ENCODE peak calls at places on chromosome 16, in nine cellular contexts. E is stromal cell of bone marrow; X is GM03348; F is CD4-positive, alpha-beta memory T cell; V is left cardiac atrium; W is fibroblast of mammary gland; B is activated effector memory CD4-positive, alpha-beta T cell treated with anti-CD3 and anti-CD28 coated beads, Interleukin-2, amount 50 U/mL, for 16 hours; Z is fibroblast of pulmonary artery; O is iris pigment epithelial cell. Y is an unnamed sample.

GRCh38 chr16:27767971-27768591 is 218.1 kb downstream of the KATNIP start:
- DNase-seq in W (no peak), B (no peak), Z (no peak), O (no peak), V (no peak), E (no peak), X (no peak), F (no peak), Y (no peak)

GRCh38 chr16:73066321-73066926 is 18.5 kb upstream of the ZFHX3 start:
- DNase-seq in W (no peak), E (no peak), V (no peak), F (no peak), X (no peak), B (no peak), Z (no peak), O (no peak), Y (no peak)

GRCh38 chr16:79598341-79599181 is 2.0 kb downstream of the MAF start:
- DNase-seq in B (peak), W (peak), F (peak), V (peak), X (peak), O (peak), Z (peak), E (no peak), Y (no peak)

GRCh38 chr16:67000384-67001158 is 12.2 kb downstream of the CES4A start:
- DNase-seq in V (peak), F (peak), W (no peak), X (peak), E (no peak), O (peak), B (peak), Z (peak), Y (peak)

GRCh38 chr16:27476240-27476639 is 73.5 kb downstream of the GTF3C1 start:
- DNase-seq in Z (no peak), V (no peak), F (no peak), B (no peak), W (no peak), E (no peak), O (no peak), X (no peak), Y (no peak)

GRCh38 chr16:75591001-75591852 is 25.0 kb downstream of the GABARAPL2 start:
- DNase-seq in O (peak), E (peak), B (no peak), Z (peak), V (peak), X (peak), F (no peak), W (peak), Y (peak)

GRCh38 chr16:951660-952301 is 19.0 kb downstream of the LMF1 start:
- DNase-seq in V (no peak), Z (no peak), B (no peak), E (no peak), O (no peak), F (no peak), X (no peak), W (peak), Y (no peak)

GRCh38 chr16:49458656-49459445 is 85.2 kb downstream of the C16orf78 start:
- DNase-seq in B (peak), Z (no peak), F (no peak), O (no peak), E (no peak), W (no peak), V (no peak), X (no peak), Y (no peak)

GRCh38 chr16:79261461-79261860 is 339.1 kb downstream of the MAF start:
- DNase-seq in O (no peak), E (no peak), Z (no peak), B (peak), W (no peak), F (peak), V (peak), X (no peak), Y (no peak)

GRCh38 chr16:64621616-64622015 is 500.2 kb downstream of the CDH11 start:
- DNase-seq in E (peak), V (no peak), X (peak), O (no peak), B (no peak), W (peak), F (no peak), Z (no peak), Y (no peak)

GRCh38 chr16:71514476-71514875 is 11.8 kb upstream of the CHST4 start:
- DNase-seq in X (no peak), V (no peak), E (no peak), O (no peak), W (no peak), Z (no peak), B (no peak), F (no peak), Y (no peak)

GRCh38 chr16:19102187-19102872 is 11.4 kb upstream of the ITPRIPL2 start:
- DNase-seq in W (no peak), O (no peak), E (no peak), F (no peak), X (no peak), V (no peak), B (no peak), Z (no peak), Y (no peak)

GRCh38 chr16:4319454-4319853 is 3.6 kb downstream of the GLIS2 start:
- DNase-seq in X (peak), O (no peak), B (peak), F (peak), Z (no peak), W (peak), V (peak), E (no peak), Y (no peak)

GRCh38 chr16:73172621-73173312 is 124.8 kb upstream of the ZFHX3 start:
- DNase-seq in W (peak), E (peak), O (peak), F (no peak), X (peak), Z (peak), V (peak), B (no peak), Y (peak)

GRCh38 chr16:77531741-77532140 is 96.9 kb upstream of the ADAMTS18 start:
- DNase-seq in F (no peak), W (peak), V (no peak), E (peak), X (peak), O (peak), B (no peak), Z (peak), Y (no peak)

GRCh38 chr16:72021043-72021442 is 12.5 kb downstream of the DHODH start:
- DNase-seq in O (no peak), W (no peak), B (peak), X (no peak), E (no peak), V (no peak), F (no peak), Z (no peak), Y (peak)

GRCh38 chr16:84559311-84559932 is 55.0 kb upstream of the MEAK7 start:
- DNase-seq in Z (no peak), V (no peak), E (no peak), X (no peak), B (no peak), O (no peak), F (no peak), W (no peak), Y (no peak)

GRCh38 chr16:30369938-30370443 is 303 bp downstream of the TBC1D10B start:
- DNase-seq in X (no peak), F (no peak), O (no peak), E (no peak), W (no peak), Z (no peak), V (no peak), B (no peak), Y (no peak)

GRCh38 chr16:78659216-78659615 is 559.8 kb downstream of the WWOX start:
- DNase-seq in B (no peak), O (no peak), E (no peak), V (no peak), F (no peak), Z (no peak), W (no peak), X (no peak), Y (no peak)

GRCh38 chr16:1163567-1164055 is 10.7 kb downstream of the CACNA1H start:
- DNase-seq in O (peak), V (no peak), B (no peak), W (peak), Z (no peak), F (no peak), X (no peak), E (no peak), Y (no peak)

GRCh38 chr16:87490091-87490798 is 2.6 kb downstream of the ZCCHC14 start:
- DNase-seq in O (no peak), Z (peak), F (peak), E (no peak), B (no peak), V (no peak), X (no peak), W (no peak), Y (no peak)

GRCh38 chr16:2787406-2787805 is at the start of gene PRSS33:
- DNase-seq in V (no peak), W (no peak), E (no peak), B (peak), Z (no peak), F (no peak), O (no peak), X (no peak), Y (no peak)

GRCh38 chr16:73743665-73744496 is 552.7 kb upstream of the PSMD7 start:
- DNase-seq in O (no peak), W (no peak), V (no peak), Z (no peak), E (no peak), B (no peak), F (no peak), X (no peak), Y (peak)

GRCh38 chr16:83206426-83206825 is 579.7 kb downstream of the CDH13 start:
- DNase-seq in B (no peak), Z (no peak), F (no peak), E (peak), X (no peak), O (peak), V (no peak), W (no peak), Y (no peak)

GRCh38 chr16:49497466-49497865 is 123.9 kb downstream of the C16orf78 start:
- DNase-seq in F (no peak), W (no peak), E (no peak), X (no peak), O (no peak), V (no peak), Z (no peak), B (peak), Y (no peak)

GRCh38 chr16:28282045-28282444 is 10.3 kb upstream of the SBK1 start:
- DNase-seq in Z (no peak), O (no peak), X (no peak), W (no peak), V (no peak), E (no peak), F (no peak), B (no peak), Y (no peak)

GRCh38 chr16:23949630-23950290 is 114.0 kb downstream of the PRKCB start:
- DNase-seq in B (peak), X (no peak), Z (no peak), E (no peak), W (no peak), F (peak), V (peak), O (no peak), Y (no peak)

GRCh38 chr16:67537636-67538591 is 9.3 kb downstream of the RIPOR1 start:
- DNase-seq in O (no peak), X (peak), Z (peak), W (no peak), V (peak), B (peak), E (no peak), F (peak), Y (no peak)

GRCh38 chr16:84673203-84673535 is 24.9 kb downstream of the KLHL36 start:
- DNase-seq in Z (no peak), F (no peak), E (no peak), O (no peak), B (no peak), W (peak), X (no peak), V (no peak), Y (no peak)

GRCh38 chr16:17836868-17837602 is 366.3 kb upstream of the XYLT1 start:
- DNase-seq in E (peak), F (no peak), V (no peak), X (peak), O (peak), Z (peak), W (peak), B (no peak), Y (no peak)

GRCh38 chr16:89170346-89171215 is 967 bp upstream of the CDH15 start:
- DNase-seq in B (no peak), W (no peak), O (no peak), V (peak), X (no peak), E (no peak), Z (no peak), F (no peak), Y (no peak)

GRCh38 chr16:49799172-49799571 is 56.7 kb downstream of the ZNF423 start:
- DNase-seq in F (no peak), Z (no peak), B (no peak), V (no peak), E (no peak), X (no peak), O (no peak), W (no peak), Y (no peak)

GRCh38 chr16:29820730-29821662 is 734 bp downstream of the MVP start:
- DNase-seq in W (no peak), V (peak), O (no peak), E (no peak), B (peak), Z (peak), F (peak), X (peak), Y (no peak)

GRCh38 chr16:71499775-71500364 is 10.7 kb upstream of the ZNF19 start:
- DNase-seq in X (peak), W (peak), F (peak), V (no peak), O (peak), B (peak), Z (peak), E (peak), Y (peak)

GRCh38 chr16:79047337-79047736 is 553.2 kb downstream of the MAF start:
- DNase-seq in Z (no peak), B (no peak), E (no peak), F (peak), O (no peak), V (no peak), X (no peak), W (no peak), Y (no peak)

GRCh38 chr16:87563714-87564523 is 38.4 kb upstream of the JPH3 start:
- DNase-seq in F (no peak), B (no peak), E (no peak), W (no peak), X (no peak), V (no peak), O (no peak), Z (no peak), Y (no peak)

GRCh38 chr16:8951447-8952280 is 12.0 kb downstream of the USP7 start:
- DNase-seq in V (no peak), X (no peak), B (no peak), E (no peak), F (no peak), W (no peak), Z (no peak), O (no peak), Y (no peak)